ENCODE peak calls at places on chromosome 13, in four cellular contexts. One of them, this sample, is unnamed.

GRCh38 chr13:85230754-85231153 is 568.5 kb downstream of the SLITRK6 start:
- DNase-seq in GM12878: no peak
- DNase-seq in K562: no peak
- DNase-seq in H1: no peak
- DNase-seq in this sample: no peak

GRCh38 chr13:108911807-108912206 is 282.4 kb downstream of the MYO16 start:
- DNase-seq in GM12878: no peak
- DNase-seq in H1: no peak
- DNase-seq in K562: no peak
- DNase-seq in this sample: no peak

GRCh38 chr13:93476175-93476574 is 249.6 kb downstream of the GPC6 start:
- DNase-seq in H1: no peak
- DNase-seq in GM12878: no peak
- DNase-seq in K562: no peak
- DNase-seq in this sample: no peak

GRCh38 chr13:108895220-108895704 is 265.9 kb downstream of the MYO16 start:
- DNase-seq in GM12878: no peak
- DNase-seq in H1: no peak
- DNase-seq in K562: peak
- DNase-seq in this sample: no peak

GRCh38 chr13:70784590-70784989 is 676.3 kb upstream of the KLHL1 start:
- DNase-seq in K562: no peak
- DNase-seq in GM12878: no peak
- DNase-seq in H1: no peak
- DNase-seq in this sample: no peak

GRCh38 chr13:51542358-51542972 is 41.8 kb upstream of the WDFY2 start:
- DNase-seq in K562: no peak
- DNase-seq in H1: no peak
- DNase-seq in GM12878: no peak
- DNase-seq in this sample: no peak

GRCh38 chr13:97448503-97449251 is 14.7 kb downstream of the RAP2A start:
- DNase-seq in H1: no peak
- DNase-seq in GM12878: peak
- DNase-seq in K562: no peak
- DNase-seq in this sample: no peak

GRCh38 chr13:51760592-51760991 is 43.4 kb downstream of the DHRS12 start:
- DNase-seq in H1: no peak
- DNase-seq in GM12878: no peak
- DNase-seq in K562: no peak
- DNase-seq in this sample: no peak

GRCh38 chr13:113761136-113761535 is 2.1 kb downstream of the TMEM255B start:
- DNase-seq in K562: no peak
- DNase-seq in H1: no peak
- DNase-seq in GM12878: no peak
- DNase-seq in this sample: no peak

GRCh38 chr13:110319774-110320509 is 12.9 kb downstream of the COL4A2 start:
- DNase-seq in H1: no peak
- DNase-seq in GM12878: no peak
- DNase-seq in K562: no peak
- DNase-seq in this sample: peak

GRCh38 chr13:80313668-80314278 is 27.2 kb downstream of the SPRY2 start:
- DNase-seq in H1: no peak
- DNase-seq in K562: no peak
- DNase-seq in GM12878: no peak
- DNase-seq in this sample: no peak

GRCh38 chr13:20118268-20119140 is 42.3 kb downstream of the GJA3 start:
- DNase-seq in K562: peak
- DNase-seq in GM12878: no peak
- DNase-seq in H1: no peak
- DNase-seq in this sample: no peak

GRCh38 chr13:51444922-51445321 is 7.9 kb downstream of the INTS6 start:
- DNase-seq in H1: no peak
- DNase-seq in GM12878: no peak
- DNase-seq in K562: no peak
- DNase-seq in this sample: peak

GRCh38 chr13:29457299-29457698 is 138.2 kb downstream of the SLC7A1 start:
- DNase-seq in GM12878: no peak
- DNase-seq in H1: no peak
- DNase-seq in K562: peak
- DNase-seq in this sample: peak

GRCh38 chr13:48194392-48194754 is 38.6 kb upstream of the ITM2B start:
- DNase-seq in K562: no peak
- DNase-seq in H1: no peak
- DNase-seq in GM12878: peak
- DNase-seq in this sample: no peak

GRCh38 chr13:97125051-97125809 is 96.9 kb upstream of the MBNL2 start:
- DNase-seq in GM12878: peak
- DNase-seq in K562: peak
- DNase-seq in H1: no peak
- DNase-seq in this sample: peak

GRCh38 chr13:78022164-78022877 is 103.7 kb upstream of the EDNRB start:
- DNase-seq in H1: no peak
- DNase-seq in K562: no peak
- DNase-seq in GM12878: peak
- DNase-seq in this sample: no peak

GRCh38 chr13:77918391-77919261 is at the start of gene EDNRB:
- DNase-seq in GM12878: no peak
- DNase-seq in K562: no peak
- DNase-seq in H1: peak
- DNase-seq in this sample: no peak

GRCh38 chr13:66069570-66069969 is 1160.6 kb downstream of the PCDH9 start:
- DNase-seq in H1: no peak
- DNase-seq in GM12878: no peak
- DNase-seq in K562: peak
- DNase-seq in this sample: no peak

GRCh38 chr13:37412271-37412683 is 186.3 kb downstream of the POSTN start:
- DNase-seq in H1: no peak
- DNase-seq in GM12878: no peak
- DNase-seq in K562: no peak
- DNase-seq in this sample: no peak

GRCh38 chr13:45518525-45519235 is 53.9 kb downstream of the COG3 start:
- DNase-seq in K562: no peak
- DNase-seq in GM12878: no peak
- DNase-seq in H1: no peak
- DNase-seq in this sample: no peak

GRCh38 chr13:102327119-102327617 is 74.7 kb downstream of the FGF14 start:
- DNase-seq in GM12878: no peak
- DNase-seq in H1: no peak
- DNase-seq in K562: no peak
- DNase-seq in this sample: no peak

GRCh38 chr13:106535552-106536243 is at the start of gene EFNB2:
- DNase-seq in GM12878: peak
- DNase-seq in K562: peak
- DNase-seq in H1: peak
- DNase-seq in this sample: peak

GRCh38 chr13:24228852-24229458 is 68.4 kb downstream of the SPATA13 start:
- DNase-seq in H1: no peak
- DNase-seq in GM12878: no peak
- DNase-seq in K562: peak
- DNase-seq in this sample: peak

GRCh38 chr13:114105351-114106225 is 26.8 kb downstream of the RASA3 start:
- DNase-seq in GM12878: no peak
- DNase-seq in H1: no peak
- DNase-seq in K562: no peak
- DNase-seq in this sample: no peak

GRCh38 chr13:20544186-20544914 is 18.7 kb upstream of the CRYL1 start:
- DNase-seq in H1: no peak
- DNase-seq in K562: no peak
- DNase-seq in GM12878: no peak
- DNase-seq in this sample: no peak

GRCh38 chr13:49540552-49540951 is 44.8 kb downstream of the PHF11 start:
- DNase-seq in H1: no peak
- DNase-seq in K562: peak
- DNase-seq in GM12878: peak
- DNase-seq in this sample: no peak

GRCh38 chr13:53301449-53301848 is 272.8 kb downstream of the OLFM4 start:
- DNase-seq in K562: no peak
- DNase-seq in GM12878: no peak
- DNase-seq in H1: no peak
- DNase-seq in this sample: no peak

GRCh38 chr13:109568273-109568900 is 218.0 kb downstream of the IRS2 start:
- DNase-seq in H1: no peak
- DNase-seq in GM12878: no peak
- DNase-seq in K562: no peak
- DNase-seq in this sample: no peak

GRCh38 chr13:111292710-111293485 is 27.5 kb upstream of the TEX29 start:
- DNase-seq in GM12878: no peak
- DNase-seq in K562: no peak
- DNase-seq in H1: no peak
- DNase-seq in this sample: no peak

GRCh38 chr13:107277911-107278310 is 710.0 kb upstream of the ARGLU1 start:
- DNase-seq in K562: no peak
- DNase-seq in H1: no peak
- DNase-seq in GM12878: no peak
- DNase-seq in this sample: no peak

GRCh38 chr13:110245421-110245899 is 61.5 kb downstream of the COL4A1 start:
- DNase-seq in H1: peak
- DNase-seq in K562: no peak
- DNase-seq in GM12878: no peak
- DNase-seq in this sample: no peak

GRCh38 chr13:76812206-76812882 is 73.9 kb downstream of the KCTD12 start:
- DNase-seq in GM12878: no peak
- DNase-seq in H1: no peak
- DNase-seq in K562: no peak
- DNase-seq in this sample: no peak

GRCh38 chr13:27665333-27665732 is 43.6 kb downstream of the POLR1D start:
- DNase-seq in K562: no peak
- DNase-seq in H1: no peak
- DNase-seq in GM12878: no peak
- DNase-seq in this sample: no peak

GRCh38 chr13:19838726-19839342 is 24.6 kb downstream of the ZMYM5 start:
- DNase-seq in K562: no peak
- DNase-seq in H1: no peak
- DNase-seq in GM12878: no peak
- DNase-seq in this sample: no peak

DNA sequence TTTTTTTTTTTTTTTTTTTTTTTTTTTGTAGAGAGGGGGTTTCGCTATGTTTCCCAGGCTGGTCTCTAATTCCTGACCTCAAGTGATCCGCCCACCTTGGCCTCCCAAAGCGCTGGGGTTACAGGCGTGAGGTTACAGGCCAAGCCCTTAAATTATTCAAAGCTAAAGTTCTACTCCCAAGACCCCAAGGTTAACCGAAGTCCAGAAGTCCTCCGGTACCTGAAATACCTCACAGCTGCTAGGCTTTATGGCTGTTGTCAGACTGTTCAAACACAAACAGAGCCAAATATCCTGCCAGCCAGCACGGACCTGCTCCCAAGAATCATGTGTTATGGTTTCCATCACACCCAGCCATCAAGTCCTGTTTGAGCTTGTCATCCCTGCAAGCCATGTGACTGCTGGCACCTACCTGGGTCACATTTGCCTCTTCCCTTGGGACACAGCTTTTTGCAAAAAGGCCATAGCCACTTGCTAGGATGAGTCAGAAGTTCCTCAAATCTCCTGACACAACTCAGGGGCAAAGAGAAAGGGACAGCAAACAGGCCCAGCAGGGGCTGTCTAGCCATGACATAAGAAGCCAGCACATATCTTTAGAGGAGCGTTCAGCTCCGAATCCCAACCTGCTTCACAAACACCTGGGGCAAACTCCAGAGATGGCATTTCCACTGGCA is 129.9 kb downstream of the FOXO1 start:
- DNase-seq in GM12878: no peak
- DNase-seq in H1: no peak
- DNase-seq in K562: no peak
- DNase-seq in this sample: no peak
- TF ChIP-seq SRF in GM12878: no peak
- TF ChIP-seq SRF in H1: no peak
- TF ChIP-seq SRF in K562: no peak
- TF ChIP-seq SRF in this sample: no peak

GRCh38 chr13:63206431-63206830 is 1790.8 kb upstream of the PCDH20 start:
- DNase-seq in H1: no peak
- DNase-seq in K562: no peak
- DNase-seq in GM12878: no peak
- DNase-seq in this sample: no peak

GRCh38 chr13:63208811-63209210 is 1793.2 kb upstream of the PCDH20 start:
- DNase-seq in GM12878: no peak
- DNase-seq in H1: no peak
- DNase-seq in K562: no peak
- DNase-seq in this sample: no peak

GRCh38 chr13:63209330-63210017 is 1793.8 kb upstream of the PCDH20 start:
- DNase-seq in H1: no peak
- DNase-seq in K562: no peak
- DNase-seq in GM12878: no peak
- DNase-seq in this sample: no peak
- TF ChIP-seq EGR1 in H1: no peak
- TF ChIP-seq EGR1 in K562: no peak
- TF ChIP-seq EGR1 in GM12878: no peak
- TF ChIP-seq EGR1 in this sample: no peak

GRCh38 chr13:32086366-32086765 is 54.8 kb downstream of the FRY start:
- DNase-seq in K562: no peak
- DNase-seq in GM12878: no peak
- DNase-seq in H1: no peak
- DNase-seq in this sample: no peak
- TF ChIP-seq SIN3A in K562: no peak
- TF ChIP-seq SIN3A in GM12878: no peak
- TF ChIP-seq SIN3A in H1: no peak
- TF ChIP-seq SIN3A in this sample: no peak

GRCh38 chr13:40095695-40096356 is 440.4 kb downstream of the COG6 start:
- DNase-seq in H1: no peak
- DNase-seq in GM12878: no peak
- DNase-seq in K562: no peak
- DNase-seq in this sample: no peak

GRCh38 chr13:40096357-40096911 is 441.0 kb downstream of the COG6 start:
- DNase-seq in H1: no peak
- DNase-seq in GM12878: no peak
- DNase-seq in K562: no peak
- DNase-seq in this sample: no peak

GRCh38 chr13:40094056-40094455 is 438.6 kb downstream of the COG6 start:
- DNase-seq in GM12878: no peak
- DNase-seq in H1: no peak
- DNase-seq in K562: no peak
- DNase-seq in this sample: no peak
- TF ChIP-seq SRF in GM12878: no peak
- TF ChIP-seq SRF in H1: no peak
- TF ChIP-seq SRF in K562: no peak
- TF ChIP-seq SRF in this sample: no peak

DNA sequence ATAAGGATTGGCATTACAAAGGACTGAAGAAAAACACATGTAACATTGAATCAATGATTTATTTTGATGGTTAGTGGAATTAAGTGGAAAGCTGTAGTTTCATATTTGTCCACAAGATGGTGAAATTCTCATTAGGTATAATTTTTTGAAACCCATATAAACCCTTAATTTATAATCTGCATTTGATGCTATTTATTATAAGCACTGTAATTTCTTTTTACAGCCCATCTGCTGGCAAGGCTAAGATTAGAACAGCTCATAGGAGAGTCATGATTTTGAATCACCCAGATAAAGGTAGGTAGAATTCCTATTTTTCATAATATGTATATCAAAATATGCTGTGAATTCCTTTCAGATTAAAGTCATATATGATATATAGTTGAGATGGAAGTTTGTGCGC is 62.2 kb downstream of the DNAJC15 start:
- DNase-seq in K562: peak
- DNase-seq in H1: no peak
- DNase-seq in GM12878: no peak
- DNase-seq in this sample: peak
- TF ChIP-seq EGR1 in K562: no peak
- TF ChIP-seq EGR1 in H1: no peak
- TF ChIP-seq EGR1 in GM12878: no peak
- TF ChIP-seq EGR1 in this sample: no peak

GRCh38 chr13:98842858-98843481 is 90.5 kb upstream of the SLC15A1 start:
- DNase-seq in H1: peak
- DNase-seq in K562: peak
- DNase-seq in GM12878: peak
- DNase-seq in this sample: peak
- TF ChIP-seq SIN3A in H1: no peak
- TF ChIP-seq SIN3A in K562: no peak
- TF ChIP-seq SIN3A in GM12878: no peak
- TF ChIP-seq SIN3A in this sample: no peak